ENCODE peak calls at places on chromosomes 2 and 18, in eight cellular contexts. One of them, this sample, is unnamed.

GRCh38 chr2:230881840-230882239 is 17.1 kb downstream of the ITM2C start:
- DNase-seq in RWPE1: no peak
- DNase-seq in stimulated activated CD4-positive, alpha-beta T cell treated with anti-CD3 and anti-CD28 coated beads, Interleukin-4, amount 100 ng/mL, for 24 hours: no peak
- DNase-seq in HFF-Myc: no peak
- DNase-seq in DND-41: no peak
- DNase-seq in T47D: no peak
- DNase-seq in amniotic epithelial cell: no peak
- DNase-seq in AG08396: no peak
- DNase-seq in this sample: no peak

GRCh38 chr2:46309052-46309953 is 12.1 kb downstream of the EPAS1 start:
- DNase-seq in RWPE1: peak
- DNase-seq in stimulated activated CD4-positive, alpha-beta T cell treated with anti-CD3 and anti-CD28 coated beads, Interleukin-4, amount 100 ng/mL, for 24 hours: no peak
- DNase-seq in HFF-Myc: no peak
- DNase-seq in DND-41: no peak
- DNase-seq in T47D: no peak
- DNase-seq in amniotic epithelial cell: peak
- DNase-seq in AG08396: peak
- DNase-seq in this sample: no peak

GRCh38 chr2:191335875-191336464 is 90.8 kb downstream of the MYO1B start:
- DNase-seq in RWPE1: no peak
- DNase-seq in stimulated activated CD4-positive, alpha-beta T cell treated with anti-CD3 and anti-CD28 coated beads, Interleukin-4, amount 100 ng/mL, for 24 hours: no peak
- DNase-seq in HFF-Myc: no peak
- DNase-seq in DND-41: no peak
- DNase-seq in T47D: no peak
- DNase-seq in amniotic epithelial cell: no peak
- DNase-seq in AG08396: no peak
- DNase-seq in this sample: no peak

GRCh38 chr18:52007109-52007508 is 332.9 kb upstream of the DCC start:
- DNase-seq in RWPE1: no peak
- DNase-seq in stimulated activated CD4-positive, alpha-beta T cell treated with anti-CD3 and anti-CD28 coated beads, Interleukin-4, amount 100 ng/mL, for 24 hours: no peak
- DNase-seq in HFF-Myc: no peak
- DNase-seq in DND-41: no peak
- DNase-seq in T47D: no peak
- DNase-seq in amniotic epithelial cell: no peak
- DNase-seq in AG08396: no peak
- DNase-seq in this sample: no peak

GRCh38 chr18:44938396-44939036 is 257.8 kb downstream of the SETBP1 start:
- DNase-seq in RWPE1: no peak
- DNase-seq in stimulated activated CD4-positive, alpha-beta T cell treated with anti-CD3 and anti-CD28 coated beads, Interleukin-4, amount 100 ng/mL, for 24 hours: no peak
- DNase-seq in HFF-Myc: no peak
- DNase-seq in DND-41: no peak
- DNase-seq in T47D: no peak
- DNase-seq in amniotic epithelial cell: no peak
- DNase-seq in AG08396: no peak
- DNase-seq in this sample: no peak

GRCh38 chr2:96760986-96761832 is 507 bp downstream of the CNNM4 start:
- DNase-seq in RWPE1: no peak
- DNase-seq in stimulated activated CD4-positive, alpha-beta T cell treated with anti-CD3 and anti-CD28 coated beads, Interleukin-4, amount 100 ng/mL, for 24 hours: no peak
- DNase-seq in HFF-Myc: no peak
- DNase-seq in DND-41: no peak
- DNase-seq in T47D: no peak
- DNase-seq in amniotic epithelial cell: peak
- DNase-seq in AG08396: peak
- DNase-seq in this sample: no peak

GRCh38 chr2:2703127-2703526 is 372.1 kb upstream of the MYT1L start:
- DNase-seq in RWPE1: no peak
- DNase-seq in stimulated activated CD4-positive, alpha-beta T cell treated with anti-CD3 and anti-CD28 coated beads, Interleukin-4, amount 100 ng/mL, for 24 hours: no peak
- DNase-seq in HFF-Myc: no peak
- DNase-seq in DND-41: no peak
- DNase-seq in T47D: no peak
- DNase-seq in amniotic epithelial cell: no peak
- DNase-seq in AG08396: no peak
- DNase-seq in this sample: no peak

GRCh38 chr2:170162261-170162612 is 15.7 kb upstream of the MYO3B start:
- DNase-seq in RWPE1: peak
- DNase-seq in stimulated activated CD4-positive, alpha-beta T cell treated with anti-CD3 and anti-CD28 coated beads, Interleukin-4, amount 100 ng/mL, for 24 hours: no peak
- DNase-seq in HFF-Myc: no peak
- DNase-seq in DND-41: no peak
- DNase-seq in T47D: no peak
- DNase-seq in amniotic epithelial cell: peak
- DNase-seq in AG08396: no peak
- DNase-seq in this sample: no peak

GRCh38 chr2:202072737-202073396 is at the start of gene KIAA2012:
- DNase-seq in RWPE1: no peak
- DNase-seq in stimulated activated CD4-positive, alpha-beta T cell treated with anti-CD3 and anti-CD28 coated beads, Interleukin-4, amount 100 ng/mL, for 24 hours: no peak
- DNase-seq in HFF-Myc: no peak
- DNase-seq in DND-41: no peak
- DNase-seq in T47D: no peak
- DNase-seq in amniotic epithelial cell: no peak
- DNase-seq in AG08396: no peak
- DNase-seq in this sample: no peak

GRCh38 chr18:37944871-37945270 is 379.3 kb upstream of the CELF4 start:
- DNase-seq in RWPE1: no peak
- DNase-seq in stimulated activated CD4-positive, alpha-beta T cell treated with anti-CD3 and anti-CD28 coated beads, Interleukin-4, amount 100 ng/mL, for 24 hours: no peak
- DNase-seq in HFF-Myc: no peak
- DNase-seq in DND-41: no peak
- DNase-seq in T47D: no peak
- DNase-seq in amniotic epithelial cell: no peak
- DNase-seq in AG08396: no peak
- DNase-seq in this sample: no peak

GRCh38 chr2:191155608-191156071 is 4.8 kb upstream of the STAT4 start:
- DNase-seq in RWPE1: peak
- DNase-seq in stimulated activated CD4-positive, alpha-beta T cell treated with anti-CD3 and anti-CD28 coated beads, Interleukin-4, amount 100 ng/mL, for 24 hours: no peak
- DNase-seq in HFF-Myc: no peak
- DNase-seq in DND-41: peak
- DNase-seq in T47D: peak
- DNase-seq in amniotic epithelial cell: peak
- DNase-seq in AG08396: peak
- DNase-seq in this sample: no peak

GRCh38 chr2:164764996-164765395 is 76.6 kb downstream of the COBLL1 start:
- DNase-seq in RWPE1: no peak
- DNase-seq in stimulated activated CD4-positive, alpha-beta T cell treated with anti-CD3 and anti-CD28 coated beads, Interleukin-4, amount 100 ng/mL, for 24 hours: no peak
- DNase-seq in HFF-Myc: no peak
- DNase-seq in DND-41: no peak
- DNase-seq in T47D: no peak
- DNase-seq in amniotic epithelial cell: peak
- DNase-seq in AG08396: no peak
- DNase-seq in this sample: no peak

GRCh38 chr2:43344911-43345373 is 118.5 kb upstream of the ZFP36L2 start:
- DNase-seq in RWPE1: no peak
- DNase-seq in stimulated activated CD4-positive, alpha-beta T cell treated with anti-CD3 and anti-CD28 coated beads, Interleukin-4, amount 100 ng/mL, for 24 hours: no peak
- DNase-seq in HFF-Myc: no peak
- DNase-seq in DND-41: no peak
- DNase-seq in T47D: no peak
- DNase-seq in amniotic epithelial cell: no peak
- DNase-seq in AG08396: no peak
- DNase-seq in this sample: no peak

GRCh38 chr2:11129598-11130449 is 25.4 kb upstream of the SLC66A3 start:
- DNase-seq in RWPE1: peak
- DNase-seq in stimulated activated CD4-positive, alpha-beta T cell treated with anti-CD3 and anti-CD28 coated beads, Interleukin-4, amount 100 ng/mL, for 24 hours: peak
- DNase-seq in HFF-Myc: no peak
- DNase-seq in DND-41: peak
- DNase-seq in T47D: peak
- DNase-seq in amniotic epithelial cell: no peak
- DNase-seq in AG08396: no peak
- DNase-seq in this sample: no peak

GRCh38 chr2:228507870-228508269 is 326.4 kb upstream of the SPHKAP start:
- DNase-seq in RWPE1: no peak
- DNase-seq in stimulated activated CD4-positive, alpha-beta T cell treated with anti-CD3 and anti-CD28 coated beads, Interleukin-4, amount 100 ng/mL, for 24 hours: no peak
- DNase-seq in HFF-Myc: no peak
- DNase-seq in DND-41: no peak
- DNase-seq in T47D: no peak
- DNase-seq in amniotic epithelial cell: peak
- DNase-seq in AG08396: no peak
- DNase-seq in this sample: no peak

GRCh38 chr2:178106053-178106452 is 6.2 kb upstream of the RBM45 start:
- DNase-seq in RWPE1: no peak
- DNase-seq in stimulated activated CD4-positive, alpha-beta T cell treated with anti-CD3 and anti-CD28 coated beads, Interleukin-4, amount 100 ng/mL, for 24 hours: no peak
- DNase-seq in HFF-Myc: no peak
- DNase-seq in DND-41: no peak
- DNase-seq in T47D: peak
- DNase-seq in amniotic epithelial cell: no peak
- DNase-seq in AG08396: no peak
- DNase-seq in this sample: no peak

GRCh38 chr2:20422679-20423271 is 24.1 kb upstream of the RHOB start:
- DNase-seq in RWPE1: no peak
- DNase-seq in stimulated activated CD4-positive, alpha-beta T cell treated with anti-CD3 and anti-CD28 coated beads, Interleukin-4, amount 100 ng/mL, for 24 hours: no peak
- DNase-seq in HFF-Myc: no peak
- DNase-seq in DND-41: no peak
- DNase-seq in T47D: no peak
- DNase-seq in amniotic epithelial cell: peak
- DNase-seq in AG08396: peak
- DNase-seq in this sample: no peak

GRCh38 chr2:133674433-133675331 is 106.4 kb upstream of the NCKAP5 start:
- DNase-seq in RWPE1: no peak
- DNase-seq in stimulated activated CD4-positive, alpha-beta T cell treated with anti-CD3 and anti-CD28 coated beads, Interleukin-4, amount 100 ng/mL, for 24 hours: no peak
- DNase-seq in HFF-Myc: peak
- DNase-seq in DND-41: no peak
- DNase-seq in T47D: peak
- DNase-seq in amniotic epithelial cell: peak
- DNase-seq in AG08396: peak
- DNase-seq in this sample: peak

GRCh38 chr2:231425291-231425810 is 29.8 kb downstream of the B3GNT7 start:
- DNase-seq in RWPE1: no peak
- DNase-seq in stimulated activated CD4-positive, alpha-beta T cell treated with anti-CD3 and anti-CD28 coated beads, Interleukin-4, amount 100 ng/mL, for 24 hours: no peak
- DNase-seq in HFF-Myc: no peak
- DNase-seq in DND-41: no peak
- DNase-seq in T47D: no peak
- DNase-seq in amniotic epithelial cell: no peak
- DNase-seq in AG08396: no peak
- DNase-seq in this sample: no peak

GRCh38 chr18:55440988-55441387 is 147.0 kb downstream of the TCF4 start:
- DNase-seq in RWPE1: no peak
- DNase-seq in stimulated activated CD4-positive, alpha-beta T cell treated with anti-CD3 and anti-CD28 coated beads, Interleukin-4, amount 100 ng/mL, for 24 hours: no peak
- DNase-seq in HFF-Myc: no peak
- DNase-seq in DND-41: no peak
- DNase-seq in T47D: no peak
- DNase-seq in amniotic epithelial cell: no peak
- DNase-seq in AG08396: no peak
- DNase-seq in this sample: no peak

GRCh38 chr2:44981714-44982108 is 27.5 kb downstream of the SIX2 start:
- DNase-seq in RWPE1: peak
- DNase-seq in stimulated activated CD4-positive, alpha-beta T cell treated with anti-CD3 and anti-CD28 coated beads, Interleukin-4, amount 100 ng/mL, for 24 hours: peak
- DNase-seq in HFF-Myc: peak
- DNase-seq in DND-41: peak
- DNase-seq in T47D: peak
- DNase-seq in amniotic epithelial cell: peak
- DNase-seq in AG08396: peak
- DNase-seq in this sample: peak

GRCh38 chr2:230443540-230443939 is 27.5 kb downstream of the SP100 start:
- DNase-seq in RWPE1: no peak
- DNase-seq in stimulated activated CD4-positive, alpha-beta T cell treated with anti-CD3 and anti-CD28 coated beads, Interleukin-4, amount 100 ng/mL, for 24 hours: no peak
- DNase-seq in HFF-Myc: no peak
- DNase-seq in DND-41: no peak
- DNase-seq in T47D: no peak
- DNase-seq in amniotic epithelial cell: peak
- DNase-seq in AG08396: peak
- DNase-seq in this sample: no peak

GRCh38 chr2:121798617-121799016 is 43.2 kb downstream of the TSN start:
- DNase-seq in RWPE1: no peak
- DNase-seq in stimulated activated CD4-positive, alpha-beta T cell treated with anti-CD3 and anti-CD28 coated beads, Interleukin-4, amount 100 ng/mL, for 24 hours: no peak
- DNase-seq in HFF-Myc: no peak
- DNase-seq in DND-41: no peak
- DNase-seq in T47D: no peak
- DNase-seq in amniotic epithelial cell: no peak
- DNase-seq in AG08396: no peak
- DNase-seq in this sample: no peak

GRCh38 chr2:61017003-61017555 is 441 bp upstream of the PEX13 start:
- DNase-seq in RWPE1: peak
- DNase-seq in stimulated activated CD4-positive, alpha-beta T cell treated with anti-CD3 and anti-CD28 coated beads, Interleukin-4, amount 100 ng/mL, for 24 hours: peak
- DNase-seq in HFF-Myc: peak
- DNase-seq in DND-41: peak
- DNase-seq in T47D: peak
- DNase-seq in amniotic epithelial cell: peak
- DNase-seq in AG08396: peak
- DNase-seq in this sample: peak

GRCh38 chr2:27379840-27380625 is 501 bp downstream of the ZNF513 start:
- DNase-seq in RWPE1: peak
- DNase-seq in stimulated activated CD4-positive, alpha-beta T cell treated with anti-CD3 and anti-CD28 coated beads, Interleukin-4, amount 100 ng/mL, for 24 hours: no peak
- DNase-seq in HFF-Myc: no peak
- DNase-seq in DND-41: peak
- DNase-seq in T47D: peak
- DNase-seq in amniotic epithelial cell: peak
- DNase-seq in AG08396: peak
- DNase-seq in this sample: no peak